ENCODE peak calls at places on chromosome 6, in four cellular contexts. One of them, this sample, is unnamed.
A peak's percentile ranks its signal among the peaks of the same experiment; 100 is the strongest.

GRCh38 chr6:145842693-145843546 is 28.3 kb upstream of the FBXO30 start:
- DNase-seq in colonic mucosa: no peak
- DNase-seq in foreskin keratinocyte: no peak
- DNase-seq in effector memory CD4-positive, alpha-beta T cell: no peak
- DNase-seq in this sample: no peak

GRCh38 chr6:157811476-157812173 is 11.4 kb upstream of the SNX9 start:
- DNase-seq in colonic mucosa: no peak
- DNase-seq in foreskin keratinocyte: no peak
- DNase-seq in effector memory CD4-positive, alpha-beta T cell: no peak
- DNase-seq in this sample: no peak

GRCh38 chr6:89581669-89582068 is 56.9 kb downstream of the LYRM2 start:
- DNase-seq in colonic mucosa: no peak
- DNase-seq in foreskin keratinocyte: no peak
- DNase-seq in effector memory CD4-positive, alpha-beta T cell: no peak
- DNase-seq in this sample: no peak

GRCh38 chr6:90103056-90103793 is 193.4 kb downstream of the BACH2 start:
- DNase-seq in colonic mucosa: no peak
- DNase-seq in foreskin keratinocyte: no peak
- DNase-seq in effector memory CD4-positive, alpha-beta T cell: no peak
- DNase-seq in this sample: no peak

GRCh38 chr6:90204327-90204726 is 92.3 kb downstream of the BACH2 start:
- DNase-seq in colonic mucosa: no peak
- DNase-seq in foreskin keratinocyte: peak; percentile 51
- DNase-seq in effector memory CD4-positive, alpha-beta T cell: no peak
- DNase-seq in this sample: no peak

GRCh38 chr6:14723535-14724086 is 522.3 kb upstream of the JARID2 start:
- DNase-seq in colonic mucosa: no peak
- DNase-seq in foreskin keratinocyte: no peak
- DNase-seq in effector memory CD4-positive, alpha-beta T cell: no peak
- DNase-seq in this sample: no peak

GRCh38 chr6:84026721-84027164 is 6.8 kb upstream of the MRAP2 start:
- DNase-seq in colonic mucosa: peak; percentile 29
- DNase-seq in foreskin keratinocyte: no peak
- DNase-seq in effector memory CD4-positive, alpha-beta T cell: no peak
- DNase-seq in this sample: no peak

GRCh38 chr6:32177182-32177787 is 920 bp upstream of the RNF5 start:
- DNase-seq in colonic mucosa: peak; percentile 59
- DNase-seq in foreskin keratinocyte: no peak
- DNase-seq in effector memory CD4-positive, alpha-beta T cell: no peak
- DNase-seq in this sample: no peak

GRCh38 chr6:91079939-91080338 is 493.1 kb upstream of the MAP3K7 start:
- DNase-seq in colonic mucosa: no peak
- DNase-seq in foreskin keratinocyte: no peak
- DNase-seq in effector memory CD4-positive, alpha-beta T cell: no peak
- DNase-seq in this sample: no peak

GRCh38 chr6:31585531-31585930 is 546 bp upstream of the LST1 start:
- DNase-seq in colonic mucosa: no peak
- DNase-seq in foreskin keratinocyte: no peak
- DNase-seq in effector memory CD4-positive, alpha-beta T cell: no peak
- DNase-seq in this sample: no peak

GRCh38 chr6:151240036-151240685 is 394 bp downstream of the AKAP12 start:
- DNase-seq in colonic mucosa: peak; percentile 61
- DNase-seq in foreskin keratinocyte: no peak
- DNase-seq in effector memory CD4-positive, alpha-beta T cell: no peak
- DNase-seq in this sample: no peak

GRCh38 chr6:41767112-41767946 is 12.4 kb downstream of the FRS3 start:
- DNase-seq in colonic mucosa: peak; percentile 68
- DNase-seq in foreskin keratinocyte: peak; percentile 84
- DNase-seq in effector memory CD4-positive, alpha-beta T cell: no peak
- DNase-seq in this sample: no peak

GRCh38 chr6:108947114-108947854 is 99.1 kb downstream of the ARMC2 start:
- DNase-seq in colonic mucosa: no peak
- DNase-seq in foreskin keratinocyte: peak; percentile 98
- DNase-seq in effector memory CD4-positive, alpha-beta T cell: no peak
- DNase-seq in this sample: peak; percentile 99

GRCh38 chr6:144936764-144937163 is 651.6 kb downstream of the UTRN start:
- DNase-seq in colonic mucosa: no peak
- DNase-seq in foreskin keratinocyte: no peak
- DNase-seq in effector memory CD4-positive, alpha-beta T cell: no peak
- DNase-seq in this sample: no peak

GRCh38 chr6:113361014-113361645 is 496.0 kb upstream of the MARCKS start:
- DNase-seq in colonic mucosa: no peak
- DNase-seq in foreskin keratinocyte: peak; percentile 91
- DNase-seq in effector memory CD4-positive, alpha-beta T cell: no peak
- DNase-seq in this sample: peak; percentile 54

GRCh38 chr6:165663283-165663735 is 268 bp upstream of the PDE10A start:
- DNase-seq in colonic mucosa: no peak
- DNase-seq in foreskin keratinocyte: peak; percentile 48
- DNase-seq in effector memory CD4-positive, alpha-beta T cell: no peak
- DNase-seq in this sample: no peak

GRCh38 chr6:99606670-99607415 is at the start of gene PRDM13:
- DNase-seq in colonic mucosa: no peak
- DNase-seq in foreskin keratinocyte: no peak
- DNase-seq in effector memory CD4-positive, alpha-beta T cell: no peak
- DNase-seq in this sample: no peak

GRCh38 chr6:26043389-26044139 is 43.7 kb upstream of the HFE start:
- DNase-seq in colonic mucosa: peak; percentile 84
- DNase-seq in foreskin keratinocyte: peak; percentile 96
- DNase-seq in effector memory CD4-positive, alpha-beta T cell: peak; percentile 62
- DNase-seq in this sample: peak; percentile 88

GRCh38 chr6:28707387-28708282 is 182.0 kb downstream of the GPX5 start:
- DNase-seq in colonic mucosa: no peak
- DNase-seq in foreskin keratinocyte: no peak
- DNase-seq in effector memory CD4-positive, alpha-beta T cell: no peak
- DNase-seq in this sample: no peak

GRCh38 chr6:167734662-167735497 is 91.8 kb upstream of the AFDN start:
- DNase-seq in colonic mucosa: no peak
- DNase-seq in foreskin keratinocyte: no peak
- DNase-seq in effector memory CD4-positive, alpha-beta T cell: no peak
- DNase-seq in this sample: no peak

GRCh38 chr6:3902786-3903648 is 53.8 kb downstream of the FAM50B start:
- DNase-seq in colonic mucosa: no peak
- DNase-seq in foreskin keratinocyte: no peak
- DNase-seq in effector memory CD4-positive, alpha-beta T cell: no peak
- DNase-seq in this sample: no peak

GRCh38 chr6:45626087-45626891 is 248.6 kb upstream of the SUPT3H start:
- DNase-seq in colonic mucosa: no peak
- DNase-seq in foreskin keratinocyte: peak; percentile 84
- DNase-seq in effector memory CD4-positive, alpha-beta T cell: no peak
- DNase-seq in this sample: peak; percentile 93

GRCh38 chr6:75117701-75118100 is 88.2 kb downstream of the COL12A1 start:
- DNase-seq in colonic mucosa: no peak
- DNase-seq in foreskin keratinocyte: no peak
- DNase-seq in effector memory CD4-positive, alpha-beta T cell: no peak
- DNase-seq in this sample: no peak

GRCh38 chr6:156703719-156704118 is 73.5 kb upstream of the ARID1B start:
- DNase-seq in colonic mucosa: no peak
- DNase-seq in foreskin keratinocyte: no peak
- DNase-seq in effector memory CD4-positive, alpha-beta T cell: no peak
- DNase-seq in this sample: no peak

GRCh38 chr6:160069050-160069454 is 52.6 kb upstream of the SLC22A1 start:
- DNase-seq in colonic mucosa: no peak
- DNase-seq in foreskin keratinocyte: no peak
- DNase-seq in effector memory CD4-positive, alpha-beta T cell: no peak
- DNase-seq in this sample: no peak

GRCh38 chr6:31836676-31837611 is 9.4 kb downstream of the HSPA1B start:
- DNase-seq in colonic mucosa: peak; percentile 61
- DNase-seq in foreskin keratinocyte: no peak
- DNase-seq in effector memory CD4-positive, alpha-beta T cell: no peak
- DNase-seq in this sample: no peak

GRCh38 chr6:12403201-12403826 is 113.2 kb downstream of the EDN1 start:
- DNase-seq in colonic mucosa: no peak
- DNase-seq in foreskin keratinocyte: peak; percentile 69
- DNase-seq in effector memory CD4-positive, alpha-beta T cell: no peak
- DNase-seq in this sample: peak; percentile 18
- H3K27ac ChIP-seq in colonic mucosa: no peak overlapping the region
- H3K27ac ChIP-seq in foreskin keratinocyte: no peak overlapping the region
- H3K27ac ChIP-seq in effector memory CD4-positive, alpha-beta T cell: no peak overlapping the region
- H3K27ac ChIP-seq in this sample: peak overlapping the region; percentile 40

GRCh38 chr6:10210052-10210451 is 204.8 kb downstream of the TFAP2A start:
- DNase-seq in colonic mucosa: no peak
- DNase-seq in foreskin keratinocyte: peak; percentile 54
- DNase-seq in effector memory CD4-positive, alpha-beta T cell: no peak
- DNase-seq in this sample: no peak
- H3K27ac ChIP-seq in colonic mucosa: no peak overlapping the region
- H3K27ac ChIP-seq in foreskin keratinocyte: no peak overlapping the region
- H3K27ac ChIP-seq in effector memory CD4-positive, alpha-beta T cell: no peak overlapping the region
- H3K27ac ChIP-seq in this sample: no peak overlapping the region

GRCh38 chr6:12331474-12331873 is 41.3 kb downstream of the EDN1 start:
- DNase-seq in colonic mucosa: no peak
- DNase-seq in foreskin keratinocyte: no peak
- DNase-seq in effector memory CD4-positive, alpha-beta T cell: no peak
- DNase-seq in this sample: no peak
- H3K27ac ChIP-seq in colonic mucosa: peak overlapping the region; percentile 56
- H3K27ac ChIP-seq in foreskin keratinocyte: peak overlapping the region; percentile 26
- H3K27ac ChIP-seq in effector memory CD4-positive, alpha-beta T cell: no peak overlapping the region
- H3K27ac ChIP-seq in this sample: peak overlapping the region; percentile 99

DNA sequence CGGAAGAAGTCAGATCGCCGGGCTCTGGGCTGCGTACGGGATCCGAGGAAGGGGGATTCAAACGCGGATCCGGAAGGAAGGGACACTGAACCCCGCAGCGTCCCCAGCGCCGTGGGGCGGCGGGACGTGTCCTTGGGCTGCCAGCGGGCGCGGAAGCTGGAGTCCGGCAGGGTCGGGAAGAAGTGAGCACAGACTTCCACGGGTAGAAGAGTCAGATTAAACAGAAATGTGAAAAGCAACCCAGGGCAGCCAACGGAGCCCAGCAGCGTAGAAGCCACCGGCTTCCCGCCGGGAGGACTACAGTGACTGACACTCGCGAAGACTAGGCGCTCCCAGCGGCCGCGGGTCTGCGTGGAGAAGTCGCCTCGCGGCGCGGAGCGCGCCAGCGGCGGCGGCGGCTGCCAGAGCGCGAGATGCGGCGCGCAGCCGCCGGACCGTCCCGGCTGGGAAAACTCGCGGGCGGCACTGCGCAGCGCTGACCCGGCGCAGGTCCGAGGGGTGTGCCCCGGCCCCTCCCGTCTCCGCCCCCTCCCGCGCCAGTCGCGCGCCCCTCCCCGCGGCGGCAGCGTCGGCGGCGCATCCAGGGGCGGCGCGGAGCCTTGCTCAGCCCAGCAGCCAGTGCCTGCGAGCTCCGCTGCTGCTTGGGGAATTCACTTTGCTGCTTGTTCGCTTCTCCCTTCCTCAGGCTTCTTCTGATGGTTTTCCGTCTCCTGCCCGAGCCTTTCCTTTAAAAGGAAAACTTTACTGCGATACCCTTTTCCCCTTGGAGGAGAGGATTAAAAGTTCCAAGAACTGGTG is at the start of gene SAMD5:
- DNase-seq in colonic mucosa: peak; percentile 78
- DNase-seq in foreskin keratinocyte: peak; percentile 61
- DNase-seq in effector memory CD4-positive, alpha-beta T cell: no peak
- DNase-seq in this sample: no peak
- H3K27ac ChIP-seq in colonic mucosa: peak within 1 kb of the TSS; percentile 82
- H3K27ac ChIP-seq in foreskin keratinocyte: no peak within 1 kb of the TSS
- H3K27ac ChIP-seq in effector memory CD4-positive, alpha-beta T cell: no peak within 1 kb of the TSS
- H3K27ac ChIP-seq in this sample: no peak within 1 kb of the TSS

GRCh38 chr6:10521104-10521808 is at the start of gene GCNT2:
- DNase-seq in colonic mucosa: peak; percentile 36
- DNase-seq in foreskin keratinocyte: peak; percentile 96
- DNase-seq in effector memory CD4-positive, alpha-beta T cell: no peak
- DNase-seq in this sample: peak; percentile 71

GRCh38 chr6:10516953-10517352 is 4.2 kb upstream of the GCNT2 start:
- DNase-seq in colonic mucosa: no peak
- DNase-seq in foreskin keratinocyte: no peak
- DNase-seq in effector memory CD4-positive, alpha-beta T cell: no peak
- DNase-seq in this sample: no peak

GRCh38 chr6:10522929-10523573 is 1.9 kb downstream of the GCNT2 start:
- DNase-seq in colonic mucosa: no peak
- DNase-seq in foreskin keratinocyte: peak; percentile 43
- DNase-seq in effector memory CD4-positive, alpha-beta T cell: no peak
- DNase-seq in this sample: no peak

GRCh38 chr6:10520468-10520867 is 683 bp upstream of the GCNT2 start:
- DNase-seq in colonic mucosa: no peak
- DNase-seq in foreskin keratinocyte: peak; percentile 61
- DNase-seq in effector memory CD4-positive, alpha-beta T cell: no peak
- DNase-seq in this sample: no peak

DNA sequence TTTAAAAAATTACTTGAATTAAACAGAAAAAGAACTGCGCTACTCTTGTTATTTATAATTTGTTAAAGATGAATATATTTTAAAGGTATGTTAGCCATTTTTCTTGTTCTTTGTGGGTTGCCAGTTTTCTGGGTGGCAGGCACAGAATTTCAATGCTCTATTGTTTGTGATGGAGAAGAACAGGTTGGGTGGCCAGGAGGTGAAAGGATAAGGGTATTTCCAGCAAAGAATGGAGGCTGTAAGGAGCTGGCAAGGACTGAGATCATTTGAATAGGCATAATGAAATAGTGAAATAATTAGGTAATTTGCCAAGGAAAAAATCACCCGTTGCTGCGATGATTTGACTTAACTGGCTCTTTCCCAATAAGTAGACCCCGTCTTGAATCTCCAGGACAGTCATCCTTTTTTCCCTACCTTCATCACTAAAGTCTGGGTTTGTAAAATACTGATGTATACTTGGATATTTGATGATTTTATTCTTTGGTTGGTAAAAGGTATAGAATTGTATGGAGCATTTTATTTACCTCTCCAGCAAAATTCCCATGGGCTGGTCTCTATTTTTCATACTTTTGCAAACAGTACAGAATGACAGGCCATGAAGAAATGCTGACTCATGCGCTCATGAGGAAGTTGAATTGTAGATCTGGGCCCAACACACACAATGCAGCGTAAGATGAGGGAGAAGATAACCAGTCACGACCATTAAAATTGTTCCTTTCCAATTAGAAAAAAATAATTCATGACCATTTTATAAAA is 2.5 kb upstream of the GCNT2 start:
- DNase-seq in colonic mucosa: peak; percentile 44
- DNase-seq in foreskin keratinocyte: peak; percentile 74
- DNase-seq in effector memory CD4-positive, alpha-beta T cell: no peak
- DNase-seq in this sample: peak; percentile 72
- H3K27ac ChIP-seq in colonic mucosa: no peak overlapping the region
- H3K27ac ChIP-seq in foreskin keratinocyte: peak overlapping the region; percentile 32
- H3K27ac ChIP-seq in effector memory CD4-positive, alpha-beta T cell: no peak overlapping the region
- H3K27ac ChIP-seq in this sample: peak overlapping the region; percentile 92

GRCh38 chr6:138572200-138572875 is 73.0 kb upstream of the NHSL1 start:
- DNase-seq in colonic mucosa: peak; percentile 81
- DNase-seq in foreskin keratinocyte: peak; percentile 58
- DNase-seq in effector memory CD4-positive, alpha-beta T cell: no peak
- DNase-seq in this sample: peak; percentile 45
- H3K27ac ChIP-seq in colonic mucosa: peak overlapping the region; percentile 26
- H3K27ac ChIP-seq in foreskin keratinocyte: no peak overlapping the region
- H3K27ac ChIP-seq in effector memory CD4-positive, alpha-beta T cell: no peak overlapping the region
- H3K27ac ChIP-seq in this sample: no peak overlapping the region

DNA sequence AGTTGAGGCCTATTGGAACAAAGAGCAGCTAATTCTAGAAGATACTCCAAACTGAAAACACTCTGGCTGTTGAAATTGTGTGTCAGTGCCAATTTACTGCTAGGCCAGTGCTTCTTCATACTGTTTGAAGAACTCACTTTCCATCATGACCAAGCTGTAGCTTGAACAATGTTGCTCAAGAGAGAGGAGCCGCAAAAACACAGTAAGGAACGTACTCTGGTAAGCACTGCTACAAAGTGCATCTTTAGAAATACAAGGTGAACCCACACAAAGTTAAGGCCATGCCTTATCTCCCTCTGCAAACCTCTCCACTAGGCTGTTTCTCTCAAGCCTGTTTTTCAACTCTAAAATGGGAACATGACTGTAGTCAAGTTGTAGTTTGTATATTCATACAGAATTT is 74.5 kb upstream of the TULP1 start:
- DNase-seq in colonic mucosa: no peak
- DNase-seq in foreskin keratinocyte: no peak
- DNase-seq in effector memory CD4-positive, alpha-beta T cell: no peak
- DNase-seq in this sample: no peak
- H3K27ac ChIP-seq in colonic mucosa: no peak overlapping the region
- H3K27ac ChIP-seq in foreskin keratinocyte: no peak overlapping the region
- H3K27ac ChIP-seq in effector memory CD4-positive, alpha-beta T cell: peak overlapping the region; percentile 8
- H3K27ac ChIP-seq in this sample: no peak overlapping the region

This sample was measured in epithelial cell of prostate.